ENCODE peak calls at places on chromosomes 16 and 17, in six cellular contexts. U is K562, S is GM12891, P is HepG2, C is H1, K is GM12878. Y is an unnamed sample.

GRCh38 chr17:17041018-17041521 is 1.2 kb upstream of the MPRIP start:
- DNase-seq in U (peak), C (no peak), P (peak), S (no peak), K (no peak), Y (no peak)

GRCh38 chr16:50680907-50681885 is at the start of gene SNX20:
- DNase-seq in K (peak), P (no peak), U (no peak), C (no peak), S (no peak), Y (peak)

GRCh38 chr17:75472119-75472518 is 15.7 kb downstream of the TMEM94 start:
- DNase-seq in K (no peak), P (no peak), C (no peak), S (no peak), U (no peak), Y (no peak)

GRCh38 chr17:37493249-37494027 is 3.7 kb downstream of the DUSP14 start:
- DNase-seq in S (no peak), C (no peak), K (no peak), U (no peak), P (peak), Y (no peak)

GRCh38 chr16:56773531-56773930 is 43.6 kb downstream of the NUP93 start:
- DNase-seq in K (no peak), S (no peak), P (no peak), U (no peak), C (no peak), Y (no peak)

GRCh38 chr17:75487351-75488070 is 27.8 kb downstream of the CASKIN2 start:
- DNase-seq in C (no peak), K (no peak), S (peak), P (no peak), U (peak), Y (peak)

GRCh38 chr16:20844588-20844987 is 38.3 kb downstream of the REXO5 start:
- DNase-seq in U (no peak), P (no peak), C (no peak), K (no peak), S (no peak), Y (no peak)

GRCh38 chr17:40854175-40854814 is 12.7 kb downstream of the KRT12 start:
- DNase-seq in P (peak), K (no peak), S (no peak), C (no peak), U (peak), Y (no peak)

GRCh38 chr17:41772218-41772585 is 14.3 kb downstream of the JUP start:
- DNase-seq in U (no peak), K (no peak), P (no peak), S (no peak), C (no peak), Y (no peak)

GRCh38 chr17:19539040-19539399 is 5.4 kb downstream of the SLC47A1 start:
- DNase-seq in S (no peak), P (no peak), U (no peak), C (no peak), K (no peak), Y (no peak)

GRCh38 chr17:46159686-46160085 is 33.5 kb downstream of the KANSL1 start:
- DNase-seq in P (no peak), C (no peak), K (no peak), S (no peak), U (peak), Y (no peak)

GRCh38 chr16:86578499-86579267 is at the start of gene FOXL1:
- DNase-seq in S (no peak), P (no peak), K (no peak), C (no peak), U (no peak), Y (no peak)

GRCh38 chr17:59600169-59600568 is 19.5 kb upstream of the CLTC start:
- DNase-seq in P (no peak), K (no peak), U (no peak), C (no peak), S (no peak), Y (no peak)

GRCh38 chr17:80959330-80960036 is 32.2 kb upstream of the CHMP6 start:
- DNase-seq in S (no peak), C (no peak), P (no peak), K (no peak), U (no peak), Y (no peak)

GRCh38 chr16:15754821-15755534 is 101.8 kb downstream of the MYH11 start:
- DNase-seq in U (no peak), P (no peak), K (no peak), C (no peak), S (no peak), Y (no peak)

GRCh38 chr16:15749985-15750384 is 99.9 kb downstream of the NDE1 start:
- DNase-seq in U (no peak), P (no peak), C (no peak), K (no peak), S (no peak), Y (no peak)

GRCh38 chr16:15751940-15752339 is 101.9 kb downstream of the NDE1 start:
- DNase-seq in C (no peak), P (no peak), U (no peak), S (no peak), K (no peak), Y (no peak)

GRCh38 chr16:15749371-15749770 is 99.3 kb downstream of the NDE1 start:
- DNase-seq in K (no peak), P (no peak), U (no peak), S (no peak), C (no peak), Y (no peak)

GRCh38 chr16:15752717-15753488 is 102.9 kb downstream of the NDE1 start:
- DNase-seq in P (no peak), U (no peak), S (no peak), C (no peak), K (no peak), Y (no peak)
- TF ChIP-seq TAF1 in P (no peak), U (no peak), S (no peak), C (no peak), K (no peak), Y (no peak)

DNA sequence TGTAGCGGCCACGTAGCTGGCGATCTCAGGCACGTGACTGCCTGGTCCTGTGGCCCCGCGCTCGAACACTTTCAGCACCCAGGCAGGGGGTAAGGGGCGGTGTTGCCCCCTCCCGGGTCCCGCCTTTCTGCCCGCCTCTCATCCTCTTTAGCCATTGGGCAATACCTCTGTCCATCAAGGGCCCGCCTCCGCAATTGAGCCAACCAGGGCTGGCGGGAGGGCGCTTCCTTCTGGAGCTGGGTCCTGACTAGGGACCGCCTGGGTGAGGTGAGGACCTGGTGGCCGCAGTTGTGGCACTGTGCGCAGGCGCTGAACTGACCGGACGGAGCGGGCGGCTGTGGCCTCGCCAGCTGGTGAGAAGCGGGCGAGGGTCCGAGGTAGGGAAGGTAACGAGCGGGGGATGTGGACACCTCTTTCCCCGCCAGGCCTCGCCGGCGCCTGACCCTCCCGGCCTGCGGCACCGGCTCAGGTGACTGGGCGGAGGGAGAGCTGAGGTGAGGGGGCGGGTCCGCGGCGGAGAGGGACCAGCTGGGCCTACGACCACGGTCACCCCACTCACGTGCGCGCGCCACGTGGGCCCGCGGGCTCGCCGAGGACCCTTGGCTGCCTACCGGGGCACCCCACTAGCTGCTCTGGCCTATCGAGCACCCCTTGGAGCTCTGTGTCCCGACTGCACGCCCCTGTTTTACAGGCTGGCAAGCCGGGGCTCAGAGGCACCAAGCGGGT is at the start of gene PDP2:
- DNase-seq in U (peak), C (peak), P (peak), S (peak), K (peak), Y (peak)
- TF ChIP-seq POLR2A in U (peak), C (peak), P (peak), S (peak), K (peak), Y (peak)

DNA sequence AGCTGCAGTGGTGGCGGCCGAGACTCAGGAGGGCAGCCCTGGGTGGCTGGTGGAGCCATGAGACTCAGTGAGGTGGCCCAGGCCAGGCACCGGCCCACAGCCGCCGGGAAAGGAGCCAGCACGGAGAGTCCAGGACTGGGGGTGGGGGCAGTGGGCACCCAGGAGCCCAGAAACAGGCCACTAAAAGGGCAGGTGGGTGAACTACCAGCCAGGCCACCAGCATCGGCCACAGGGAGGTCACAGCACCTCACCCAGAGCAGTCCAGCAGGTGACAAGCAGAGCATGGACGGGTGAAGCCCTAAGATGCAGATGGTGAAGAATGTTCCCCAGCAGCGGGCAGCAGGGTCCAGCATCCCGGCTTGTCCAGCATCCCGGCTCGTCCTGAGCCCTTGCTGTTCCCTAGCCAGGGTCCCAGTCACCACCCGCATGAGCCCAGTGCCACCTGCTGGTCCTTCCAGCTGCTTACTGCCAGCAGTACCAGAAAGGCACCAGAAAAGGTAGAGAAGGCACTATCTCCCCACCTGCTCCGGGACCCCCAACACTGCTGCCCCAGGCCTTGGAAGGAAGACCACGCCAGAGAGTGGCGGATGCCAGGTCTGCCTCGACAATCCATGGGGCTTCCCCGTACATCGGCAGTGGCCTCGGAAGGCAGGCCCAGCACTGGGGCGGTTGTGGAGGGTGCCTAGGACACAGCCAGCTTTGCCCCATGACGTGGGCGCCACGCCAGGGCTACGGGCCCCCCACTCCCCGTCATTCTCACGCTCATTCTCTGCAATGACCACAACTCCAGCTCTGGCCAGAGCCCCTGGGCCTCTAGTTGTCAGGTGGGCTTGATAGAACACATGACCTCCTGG is 1.6 kb downstream of the CENPX start:
- DNase-seq in C (no peak), K (no peak), U (no peak), P (peak), S (no peak), Y (no peak)
- TF ChIP-seq POLR2AphosphoS5 in C (no peak), K (no peak), U (no peak), P (peak), S (no peak), Y (no peak)

DNA sequence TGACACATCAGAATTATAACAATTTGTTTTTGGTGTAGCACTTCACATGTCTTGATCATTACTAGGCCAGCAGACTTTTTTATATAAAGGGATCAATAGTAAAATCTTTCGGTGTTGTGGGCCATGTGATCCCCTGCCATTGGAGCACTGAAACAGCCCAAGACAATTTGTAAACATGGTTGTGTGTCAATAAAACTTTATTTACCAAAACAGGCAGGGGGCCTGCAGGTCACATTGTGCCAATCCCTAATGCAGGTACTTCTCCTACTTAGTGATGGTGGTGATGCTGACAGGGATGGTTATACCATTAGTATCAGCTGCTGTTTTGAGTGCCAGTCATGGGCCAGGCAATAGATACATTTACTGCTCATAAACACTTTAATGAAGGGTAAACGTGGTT is 319.9 kb downstream of the SNX29 start:
- DNase-seq in U (no peak), P (no peak), C (no peak), K (no peak), S (no peak), Y (no peak)
- TF ChIP-seq TAF1 in U (no peak), P (no peak), C (no peak), K (no peak), S (no peak), Y (no peak)

GRCh38 chr16:74305978-74306784 is 9.6 kb downstream of the PSMD7 start:
- DNase-seq in U (peak), C (no peak), K (no peak), S (no peak), P (no peak), Y (no peak)
- TF ChIP-seq POLR2A in U (peak), C (peak), K (peak), S (no peak), P (no peak), Y (no peak)

GRCh38 chr17:38881600-38882191 is 11.8 kb downstream of the LASP1 start:
- DNase-seq in U (peak), C (no peak), P (no peak), K (no peak), S (no peak), Y (no peak)
- TF ChIP-seq POLR2AphosphoS5 in U (no peak), C (no peak), P (no peak), K (no peak), S (no peak), Y (no peak)

GRCh38 chr17:31832748-31833147 is 26.3 kb downstream of the COPRS start:
- DNase-seq in S (no peak), K (no peak), C (no peak), U (no peak), P (no peak), Y (no peak)

GRCh38 chr17:31834448-31834847 is 24.6 kb downstream of the COPRS start:
- DNase-seq in C (no peak), K (peak), U (no peak), S (peak), P (no peak), Y (no peak)

GRCh38 chr17:31829649-31830048 is 29.4 kb downstream of the COPRS start:
- DNase-seq in C (no peak), U (no peak), S (no peak), K (no peak), P (no peak), Y (no peak)

GRCh38 chr17:31835984-31836383 is 23.1 kb downstream of the COPRS start:
- DNase-seq in P (no peak), U (no peak), K (no peak), C (no peak), S (no peak), Y (no peak)

DNA sequence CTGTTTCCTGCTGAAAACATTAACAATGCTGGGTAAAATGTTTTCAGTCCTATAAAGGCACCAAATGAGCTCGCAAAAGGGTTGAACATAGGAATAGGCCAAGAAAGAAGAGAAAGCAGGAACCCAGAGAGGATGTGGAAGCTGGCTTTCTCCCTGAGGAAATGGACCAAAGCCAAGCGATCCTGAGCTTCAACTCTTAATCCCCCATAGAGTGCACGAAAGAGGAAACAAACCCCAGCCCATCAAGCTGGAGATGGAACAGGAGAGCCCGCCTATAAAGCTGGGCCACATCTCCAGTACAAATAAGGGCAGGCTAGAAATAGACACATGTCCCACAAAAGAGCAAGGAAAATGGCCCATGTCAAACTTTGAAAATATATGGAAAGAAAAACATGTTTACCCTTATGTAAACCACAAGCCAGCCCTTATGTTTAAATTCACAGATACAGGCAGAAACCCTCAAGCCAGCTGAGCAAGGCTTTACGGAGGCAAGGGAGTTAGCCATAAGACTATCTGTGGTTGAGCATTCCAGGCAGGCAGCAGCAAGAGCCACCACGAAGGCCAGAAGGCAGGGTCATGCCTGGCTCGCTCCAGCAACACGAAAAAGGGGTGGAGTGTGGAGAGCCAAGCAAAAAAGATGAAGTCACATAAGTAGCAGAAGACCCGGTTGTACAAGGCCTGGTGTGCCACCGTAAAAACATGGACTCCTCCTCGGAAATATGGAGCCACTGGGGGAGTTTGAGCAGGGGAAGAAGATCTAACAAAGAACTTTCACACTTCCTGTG is 27.9 kb downstream of the COPRS start:
- DNase-seq in U (no peak), P (no peak), S (no peak), K (no peak), C (no peak), Y (no peak)
- TF ChIP-seq TAF1 in U (no peak), P (no peak), S (no peak), K (no peak), C (no peak), Y (no peak)

GRCh38 chr17:55830210-55830609 is 79.4 kb downstream of the PCTP start:
- DNase-seq in U (no peak), C (no peak), P (no peak), S (no peak), K (no peak), Y (no peak)
- TF ChIP-seq POLR2A in U (no peak), C (no peak), P (no peak), S (no peak), K (no peak), Y (no peak)

GRCh38 chr16:78192734-78193133 is 93.3 kb downstream of the WWOX start:
- DNase-seq in P (no peak), C (no peak), K (no peak), S (no peak), U (no peak), Y (no peak)

GRCh38 chr16:78196527-78196926 is 97.1 kb downstream of the WWOX start:
- DNase-seq in U (no peak), S (no peak), K (no peak), P (no peak), C (no peak), Y (no peak)

GRCh38 chr16:78198299-78198698 is 98.8 kb downstream of the WWOX start:
- DNase-seq in C (no peak), K (no peak), P (no peak), U (no peak), S (no peak), Y (no peak)

GRCh38 chr16:78194948-78195347 is 95.5 kb downstream of the WWOX start:
- DNase-seq in P (no peak), K (no peak), S (no peak), U (no peak), C (no peak), Y (no peak)

DNA sequence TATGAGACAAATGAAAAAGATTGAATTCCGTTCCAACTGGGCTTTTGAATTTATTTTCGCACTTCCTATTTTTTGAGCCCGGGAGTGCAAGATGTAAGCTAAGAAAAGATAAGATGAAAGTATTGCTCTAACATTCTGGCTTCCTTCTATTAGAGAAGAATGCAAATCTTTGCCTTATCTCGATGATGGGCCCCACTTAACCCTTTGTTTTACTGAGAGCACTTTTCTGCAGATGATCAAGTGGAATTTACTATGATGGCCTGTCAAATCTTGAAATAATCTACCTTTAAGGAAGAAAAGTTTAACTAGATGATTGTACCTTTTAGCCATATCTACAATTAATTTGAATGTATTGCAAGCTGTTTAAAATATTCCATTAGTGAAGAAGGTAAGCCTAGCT is 96.4 kb downstream of the WWOX start:
- DNase-seq in U (no peak), S (no peak), P (no peak), C (no peak), K (no peak), Y (no peak)
- TF ChIP-seq POLR2AphosphoS5 in U (no peak), S (no peak), P (no peak), C (no peak), K (no peak), Y (no peak)

Y was measured in GM12892.